ENCODE peak calls at places on chromosomes 7 and 10, in nine cellular contexts. X, G, I, N, L, W, J, M and E are unnamed samples.

GRCh38 chr7:99125505-99125865 is 18.4 kb downstream of the SMURF1 start:
- DNase-seq in N (no peak), X (no peak), G (no peak), M (no peak), J (no peak), W (no peak), L (no peak), I (no peak), E (no peak)

GRCh38 chr7:70312336-70312735 is 714.1 kb downstream of the AUTS2 start:
- DNase-seq in J (no peak), G (no peak), I (no peak), N (no peak), X (no peak), L (no peak), W (no peak), M (no peak), E (no peak)

GRCh38 chr7:49396194-49396593 is 377.2 kb upstream of the VWC2 start:
- DNase-seq in L (no peak), W (no peak), N (no peak), X (no peak), I (no peak), G (no peak), J (no peak), M (no peak), E (no peak)

GRCh38 chr10:51092402-51092801 is 18.1 kb downstream of the PRKG1 start:
- DNase-seq in N (no peak), I (no peak), M (no peak), G (peak), X (peak), L (no peak), J (no peak), W (peak), E (peak)

GRCh38 chr10:1110674-1111119 is 54.5 kb downstream of the WDR37 start:
- DNase-seq in N (no peak), M (no peak), J (no peak), W (no peak), X (no peak), I (no peak), L (no peak), G (no peak), E (no peak)

GRCh38 chr7:152876749-152877148 is 117.2 kb downstream of the ACTR3B start:
- DNase-seq in X (no peak), G (no peak), I (no peak), M (no peak), N (no peak), L (no peak), J (no peak), W (no peak), E (no peak)

GRCh38 chr7:157158400-157158799 is 19.7 kb downstream of the UBE3C start:
- DNase-seq in W (no peak), N (no peak), M (no peak), J (no peak), X (no peak), G (no peak), I (no peak), L (no peak), E (no peak)

GRCh38 chr7:155457544-155458316 is at the start of gene EN2:
- DNase-seq in G (no peak), N (no peak), M (no peak), L (no peak), I (no peak), X (peak), J (peak), W (no peak), E (no peak)

GRCh38 chr7:107622937-107623336 is 37.7 kb upstream of the SLC26A4 start:
- DNase-seq in J (no peak), I (no peak), G (peak), N (no peak), X (no peak), L (no peak), W (no peak), M (no peak), E (no peak)

GRCh38 chr10:5434017-5434753 is 21.8 kb downstream of the NET1 start:
- DNase-seq in I (no peak), W (peak), J (no peak), G (no peak), X (no peak), N (no peak), M (no peak), L (no peak), E (no peak)

GRCh38 chr10:21532694-21533576 is 1.1 kb upstream of the MLLT10 start:
- DNase-seq in I (no peak), L (no peak), X (no peak), M (no peak), N (no peak), W (no peak), J (no peak), G (no peak), E (no peak)

GRCh38 chr10:83680470-83680891 is 458.8 kb upstream of the GHITM start:
- DNase-seq in J (no peak), W (no peak), X (no peak), I (no peak), G (no peak), L (no peak), N (no peak), M (no peak), E (no peak)

GRCh38 chr7:28329616-28330373 is 82.5 kb upstream of the CREB5 start:
- DNase-seq in X (no peak), J (no peak), W (peak), I (no peak), M (no peak), N (no peak), G (peak), L (peak), E (no peak)

GRCh38 chr10:49139000-49139865 is 5.4 kb upstream of the FAM170B start:
- DNase-seq in L (no peak), N (no peak), X (peak), J (no peak), M (no peak), W (peak), G (no peak), I (no peak), E (no peak)

GRCh38 chr7:40470111-40470736 is 335.4 kb downstream of the SUGCT start:
- DNase-seq in I (no peak), J (no peak), X (no peak), N (no peak), L (no peak), G (no peak), M (no peak), W (peak), E (no peak)

GRCh38 chr7:22613466-22613865 is 113.5 kb upstream of the STEAP1B start:
- DNase-seq in M (no peak), J (no peak), I (no peak), L (no peak), G (no peak), W (no peak), N (no peak), X (no peak), E (no peak)

GRCh38 chr7:11130012-11130411 is 156.3 kb downstream of the PHF14 start:
- DNase-seq in J (no peak), M (no peak), X (no peak), W (no peak), G (no peak), L (no peak), I (no peak), N (no peak), E (no peak)

GRCh38 chr10:21675157-21675796 is 141.2 kb downstream of the MLLT10 start:
- DNase-seq in J (no peak), G (peak), M (peak), X (no peak), I (no peak), N (no peak), W (peak), L (peak), E (no peak)

GRCh38 chr7:50782376-50783208 is at the start of gene GRB10:
- DNase-seq in L (no peak), W (no peak), I (no peak), J (peak), X (peak), M (peak), G (no peak), N (no peak), E (peak)
- TF ChIP-seq CTCF in L (no peak), W (peak), I (no peak), J (no peak), X (no peak), M (peak), G (no peak), N (no peak), E (no peak)

GRCh38 chr10:75238182-75239180 is 2.7 kb upstream of the COMTD1 start:
- DNase-seq in W (no peak), M (no peak), G (no peak), X (no peak), L (no peak), N (no peak), J (no peak), I (no peak), E (no peak)
- TF ChIP-seq CTCF in W (no peak), M (no peak), G (no peak), X (no peak), L (no peak), N (no peak), J (no peak), I (no peak), E (no peak)

GRCh38 chr7:87148332-87148955 is 3.8 kb upstream of the DMTF1 start:
- DNase-seq in L (no peak), J (no peak), G (no peak), X (no peak), M (no peak), N (no peak), I (no peak), W (peak), E (no peak)
- TF ChIP-seq CTCF in L (peak), J (peak), G (peak), X (no peak), M (peak), N (no peak), I (peak), W (peak), E (peak)

GRCh38 chr10:77972148-77972547 is 45.6 kb upstream of the DLG5 start:
- DNase-seq in M (no peak), J (no peak), L (no peak), N (no peak), I (no peak), X (no peak), G (no peak), W (no peak), E (no peak)

GRCh38 chr10:77975086-77975666 is 48.6 kb upstream of the DLG5 start:
- DNase-seq in L (no peak), N (no peak), G (peak), W (no peak), I (no peak), M (no peak), X (no peak), J (no peak), E (no peak)

GRCh38 chr10:77973276-77973675 is 46.7 kb upstream of the DLG5 start:
- DNase-seq in W (no peak), G (no peak), I (no peak), N (no peak), X (no peak), L (no peak), M (no peak), J (no peak), E (no peak)

GRCh38 chr10:77977016-77977415 is 50.5 kb upstream of the DLG5 start:
- DNase-seq in J (no peak), M (no peak), I (no peak), L (no peak), G (no peak), W (no peak), N (no peak), X (no peak), E (no peak)

GRCh38 chr10:77974396-77975074 is 48.0 kb upstream of the DLG5 start:
- DNase-seq in J (no peak), M (peak), L (no peak), N (no peak), W (peak), X (no peak), G (peak), I (no peak), E (no peak)
- TF ChIP-seq CTCF in J (no peak), M (peak), L (no peak), N (no peak), W (peak), X (no peak), G (peak), I (no peak), E (no peak)

GRCh38 chr10:90856261-90856660 is 1.6 kb downstream of the HTR7 start:
- DNase-seq in W (no peak), M (no peak), L (no peak), G (no peak), J (no peak), X (no peak), N (no peak), I (no peak), E (no peak)

GRCh38 chr10:90858489-90858968 is 690 bp upstream of the HTR7 start:
- DNase-seq in I (no peak), N (no peak), M (no peak), G (no peak), X (no peak), J (no peak), L (no peak), W (no peak), E (no peak)

GRCh38 chr10:90856964-90857634 is 740 bp downstream of the HTR7 start:
- DNase-seq in W (no peak), I (no peak), N (no peak), G (no peak), X (no peak), L (no peak), J (no peak), M (no peak), E (no peak)

GRCh38 chr10:90859321-90859751 is 1.5 kb upstream of the HTR7 start:
- DNase-seq in G (no peak), J (no peak), W (peak), I (no peak), X (no peak), L (no peak), N (no peak), M (no peak), E (no peak)

DNA sequence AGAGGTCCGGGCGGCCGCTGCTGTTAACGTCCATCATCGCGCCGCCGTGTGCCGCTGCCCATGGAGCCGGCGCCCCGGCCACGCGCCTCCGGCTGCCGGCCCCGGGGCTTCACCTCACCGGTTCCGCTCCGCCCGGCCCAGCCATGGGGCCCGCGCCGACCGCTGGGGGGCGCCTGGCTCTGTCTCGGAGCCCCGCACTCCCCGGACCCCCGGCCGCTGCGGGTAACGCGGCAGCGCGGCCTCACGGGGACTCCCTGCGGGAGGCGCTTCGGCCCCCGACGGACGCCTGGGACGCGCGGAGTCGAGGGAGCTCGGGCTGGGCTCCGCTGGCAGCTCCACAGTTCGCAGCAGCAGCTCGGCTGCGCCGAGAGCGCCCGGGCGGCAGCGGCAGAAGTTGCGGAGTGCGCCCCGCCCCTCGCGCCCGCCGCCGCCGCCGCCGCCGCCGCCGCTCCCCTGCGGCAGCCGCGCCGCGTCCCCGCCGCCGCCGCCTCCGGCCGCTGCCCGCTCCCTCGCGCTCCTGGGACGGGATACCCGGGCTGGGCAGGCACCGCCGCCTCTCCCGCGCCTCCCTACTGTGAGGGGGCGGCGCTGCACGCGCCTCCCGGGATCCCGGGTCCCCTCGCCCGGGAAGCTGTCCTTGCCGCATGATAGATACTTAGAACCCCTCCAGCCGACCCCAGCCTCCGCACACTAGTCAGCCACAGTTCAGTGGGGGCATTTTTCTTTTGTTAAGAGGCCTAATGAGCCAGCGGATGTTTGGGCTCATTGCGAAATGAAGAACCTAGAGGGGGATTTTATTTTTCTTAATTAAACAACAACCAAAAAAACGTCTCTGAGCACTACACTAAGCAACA is at the start of gene HTR7:
- DNase-seq in X (peak), I (no peak), G (peak), L (peak), M (peak), J (peak), W (no peak), N (peak), E (peak)
- TF ChIP-seq CTCF in X (peak), I (peak), G (peak), L (peak), M (peak), J (peak), W (peak), N (no peak), E (peak)

GRCh38 chr10:15595260-15595659 is 124.5 kb downstream of the ITGA8 start:
- DNase-seq in I (no peak), L (no peak), G (no peak), N (no peak), J (no peak), W (no peak), X (no peak), M (no peak), E (no peak)

GRCh38 chr10:15589109-15589508 is 130.6 kb downstream of the ITGA8 start:
- DNase-seq in X (no peak), N (no peak), G (no peak), J (no peak), L (no peak), I (no peak), W (no peak), M (no peak), E (no peak)

GRCh38 chr10:15588635-15589081 is 131.1 kb downstream of the ITGA8 start:
- DNase-seq in J (no peak), X (no peak), G (no peak), M (no peak), L (no peak), W (no peak), I (no peak), N (no peak), E (no peak)

GRCh38 chr10:15591937-15592336 is 127.8 kb downstream of the ITGA8 start:
- DNase-seq in N (no peak), W (no peak), X (no peak), I (no peak), L (no peak), M (no peak), G (no peak), J (no peak), E (no peak)

DNA sequence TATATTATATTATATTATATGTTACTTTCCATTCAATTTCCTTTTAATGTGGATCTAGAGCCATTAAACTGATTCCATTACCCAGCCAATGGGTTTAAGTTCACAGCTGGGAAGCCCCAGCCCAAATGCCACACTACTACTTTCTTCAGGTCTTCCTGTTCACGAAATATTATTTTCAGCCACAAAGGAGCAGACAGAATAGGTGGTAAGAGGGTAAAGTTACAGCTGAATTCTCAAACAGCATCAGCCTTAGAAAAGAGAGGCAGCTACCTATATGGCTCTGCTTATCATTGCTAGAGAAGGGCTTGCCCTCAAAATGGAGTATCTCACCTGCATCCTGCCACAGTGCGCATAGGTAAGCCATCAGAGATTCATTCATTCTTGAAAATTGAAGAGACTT is 128.3 kb downstream of the ITGA8 start:
- DNase-seq in W (no peak), X (no peak), L (no peak), M (no peak), J (no peak), I (no peak), G (no peak), N (no peak), E (no peak)
- TF ChIP-seq CTCF in W (no peak), X (no peak), L (no peak), M (no peak), J (no peak), I (no peak), G (no peak), N (no peak), E (no peak)

DNA sequence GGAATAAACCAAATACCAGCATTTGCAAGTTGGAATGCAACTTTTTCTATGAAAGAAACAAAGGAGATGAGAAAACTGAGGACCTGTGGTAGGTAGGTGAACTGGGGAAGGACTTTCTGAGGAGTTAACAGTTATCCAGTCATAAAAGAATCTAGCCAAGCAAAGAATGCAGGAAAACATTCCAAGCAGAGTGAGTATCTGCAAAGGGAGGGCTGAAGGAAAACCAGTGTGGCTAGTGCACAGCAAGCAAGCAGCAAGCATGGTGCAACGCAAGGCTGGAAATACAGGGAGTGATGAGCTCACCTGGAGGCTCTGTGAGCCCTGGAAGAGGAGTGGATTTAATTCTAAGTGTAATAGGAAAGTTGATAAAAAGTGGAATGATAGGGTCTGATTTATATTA is 44.0 kb downstream of the RTKN2 start:
- DNase-seq in I (no peak), N (no peak), X (no peak), W (peak), M (no peak), L (no peak), J (no peak), G (no peak), E (no peak)
- TF ChIP-seq CTCF in I (no peak), N (no peak), X (no peak), W (no peak), M (no peak), L (no peak), J (no peak), G (no peak), E (no peak)

GRCh38 chr10:56633876-56634452 is 272.9 kb upstream of the ZWINT start:
- DNase-seq in M (no peak), W (no peak), I (no peak), G (no peak), L (no peak), N (no peak), J (peak), X (no peak), E (no peak)

GRCh38 chr10:56632537-56632936 is 271.5 kb upstream of the ZWINT start:
- DNase-seq in I (no peak), X (no peak), W (no peak), L (no peak), G (no peak), J (no peak), N (no peak), M (no peak), E (no peak)
- TF ChIP-seq CTCF in I (no peak), X (no peak), W (no peak), L (no peak), G (no peak), J (no peak), N (no peak), M (no peak), E (no peak)

DNA sequence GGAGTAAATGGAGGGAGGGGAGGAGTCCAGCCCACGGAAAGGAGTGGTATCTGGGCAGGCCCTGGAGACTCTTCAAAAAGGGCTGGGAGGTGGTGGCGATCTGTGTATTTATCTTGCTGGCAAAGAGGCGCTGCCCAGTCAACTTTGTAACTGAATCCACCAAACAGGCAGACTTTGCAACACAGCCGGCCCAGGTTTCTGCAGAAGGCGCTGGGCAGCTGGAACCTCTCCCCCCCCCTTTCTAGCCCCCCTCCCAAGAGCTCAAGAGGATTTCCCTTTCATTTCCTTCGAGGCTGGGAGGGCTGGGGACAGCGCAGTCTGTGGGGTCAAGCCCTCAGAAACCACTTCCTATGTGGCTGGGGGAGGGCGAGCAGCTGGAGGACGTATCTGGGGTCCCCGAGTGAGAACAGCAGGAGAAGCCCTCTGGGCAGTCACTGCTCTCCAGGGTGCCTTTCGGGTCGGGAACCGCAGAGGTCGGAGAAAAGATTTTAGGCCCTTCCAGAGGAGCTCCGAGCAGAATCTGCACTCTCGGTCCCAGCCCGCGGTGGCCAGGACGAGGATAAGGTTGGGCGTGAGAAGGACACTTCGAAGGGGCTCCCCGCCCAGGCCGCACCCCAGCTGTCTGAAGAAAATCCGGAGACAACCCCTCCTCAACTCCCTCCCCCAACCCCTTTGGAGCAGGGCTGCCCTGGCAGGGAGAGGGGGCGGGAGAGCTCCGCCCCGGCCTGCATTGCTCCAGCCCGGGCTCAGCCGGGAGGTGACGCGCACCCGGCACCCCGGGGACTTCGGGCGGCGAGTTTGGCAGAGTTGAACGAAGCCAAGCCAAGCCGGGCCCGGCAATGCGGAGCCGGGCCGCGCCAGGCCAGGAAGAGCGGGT is 943 bp downstream of the ZCCHC24 start:
- DNase-seq in I (peak), N (no peak), J (peak), M (peak), X (peak), L (peak), G (peak), W (peak), E (no peak)
- TF ChIP-seq CTCF in I (no peak), N (no peak), J (no peak), M (no peak), X (no peak), L (no peak), G (no peak), W (no peak), E (no peak)